ENCODE peak calls at places on chromosomes 2 and 18, in ten cellular contexts. One of them, this sample, is unnamed.

GRCh38 chr2:219522111-219523030 is 8.1 kb downstream of the ASIC4 start:
- DNase-seq in fibroblast of the conjunctiva: no peak
- DNase-seq in GM03348: peak
- DNase-seq in AG04449: peak
- DNase-seq in head of caudate nucleus: no peak
- DNase-seq in right lobe of liver: no peak
- DNase-seq in dermis microvascular lymphatic vessel endothelial cell: no peak
- DNase-seq in activated CD4-positive, alpha-beta T cell treated with anti-CD3 and anti-CD28 coated beads for 24 hours: no peak
- DNase-seq in NCI-H446: no peak
- DNase-seq in OCI-M1: peak
- DNase-seq in this sample: no peak

GRCh38 chr2:85681354-85681728 is 12.8 kb upstream of the GNLY start:
- DNase-seq in fibroblast of the conjunctiva: no peak
- DNase-seq in GM03348: peak
- DNase-seq in AG04449: no peak
- DNase-seq in head of caudate nucleus: no peak
- DNase-seq in right lobe of liver: peak
- DNase-seq in dermis microvascular lymphatic vessel endothelial cell: peak
- DNase-seq in activated CD4-positive, alpha-beta T cell treated with anti-CD3 and anti-CD28 coated beads for 24 hours: no peak
- DNase-seq in NCI-H446: no peak
- DNase-seq in OCI-M1: no peak
- DNase-seq in this sample: no peak

GRCh38 chr2:38178142-38178541 is 102.2 kb upstream of the CYP1B1 start:
- DNase-seq in fibroblast of the conjunctiva: peak
- DNase-seq in GM03348: peak
- DNase-seq in AG04449: no peak
- DNase-seq in head of caudate nucleus: no peak
- DNase-seq in right lobe of liver: peak
- DNase-seq in dermis microvascular lymphatic vessel endothelial cell: no peak
- DNase-seq in activated CD4-positive, alpha-beta T cell treated with anti-CD3 and anti-CD28 coated beads for 24 hours: no peak
- DNase-seq in NCI-H446: no peak
- DNase-seq in OCI-M1: peak
- DNase-seq in this sample: no peak

GRCh38 chr2:119290859-119291587 is 67.4 kb downstream of the STEAP3 start:
- DNase-seq in fibroblast of the conjunctiva: no peak
- DNase-seq in GM03348: peak
- DNase-seq in AG04449: peak
- DNase-seq in head of caudate nucleus: peak
- DNase-seq in right lobe of liver: peak
- DNase-seq in dermis microvascular lymphatic vessel endothelial cell: peak
- DNase-seq in activated CD4-positive, alpha-beta T cell treated with anti-CD3 and anti-CD28 coated beads for 24 hours: peak
- DNase-seq in NCI-H446: peak
- DNase-seq in OCI-M1: peak
- DNase-seq in this sample: peak

GRCh38 chr2:73890301-73891092 is 2.3 kb upstream of the ACTG2 start:
- DNase-seq in fibroblast of the conjunctiva: no peak
- DNase-seq in GM03348: no peak
- DNase-seq in AG04449: no peak
- DNase-seq in head of caudate nucleus: no peak
- DNase-seq in right lobe of liver: no peak
- DNase-seq in dermis microvascular lymphatic vessel endothelial cell: no peak
- DNase-seq in activated CD4-positive, alpha-beta T cell treated with anti-CD3 and anti-CD28 coated beads for 24 hours: no peak
- DNase-seq in NCI-H446: no peak
- DNase-seq in OCI-M1: no peak
- DNase-seq in this sample: no peak

GRCh38 chr18:74694436-74694835 is 96.8 kb downstream of the ZNF407 start:
- DNase-seq in fibroblast of the conjunctiva: no peak
- DNase-seq in GM03348: no peak
- DNase-seq in AG04449: no peak
- DNase-seq in head of caudate nucleus: no peak
- DNase-seq in right lobe of liver: no peak
- DNase-seq in dermis microvascular lymphatic vessel endothelial cell: no peak
- DNase-seq in activated CD4-positive, alpha-beta T cell treated with anti-CD3 and anti-CD28 coated beads for 24 hours: no peak
- DNase-seq in NCI-H446: no peak
- DNase-seq in OCI-M1: no peak
- DNase-seq in this sample: no peak

GRCh38 chr2:109185338-109185737 is 56.3 kb downstream of the SH3RF3 start:
- DNase-seq in fibroblast of the conjunctiva: peak
- DNase-seq in GM03348: peak
- DNase-seq in AG04449: no peak
- DNase-seq in head of caudate nucleus: no peak
- DNase-seq in right lobe of liver: peak
- DNase-seq in dermis microvascular lymphatic vessel endothelial cell: no peak
- DNase-seq in activated CD4-positive, alpha-beta T cell treated with anti-CD3 and anti-CD28 coated beads for 24 hours: no peak
- DNase-seq in NCI-H446: peak
- DNase-seq in OCI-M1: no peak
- DNase-seq in this sample: no peak

GRCh38 chr2:26880910-26881435 is 33.0 kb downstream of the DPYSL5 start:
- DNase-seq in fibroblast of the conjunctiva: no peak
- DNase-seq in GM03348: no peak
- DNase-seq in AG04449: no peak
- DNase-seq in head of caudate nucleus: no peak
- DNase-seq in right lobe of liver: no peak
- DNase-seq in dermis microvascular lymphatic vessel endothelial cell: no peak
- DNase-seq in activated CD4-positive, alpha-beta T cell treated with anti-CD3 and anti-CD28 coated beads for 24 hours: no peak
- DNase-seq in NCI-H446: no peak
- DNase-seq in OCI-M1: no peak
- DNase-seq in this sample: peak

GRCh38 chr2:46508312-46508711 is 28.9 kb downstream of the TMEM247 start:
- DNase-seq in fibroblast of the conjunctiva: no peak
- DNase-seq in GM03348: no peak
- DNase-seq in AG04449: no peak
- DNase-seq in head of caudate nucleus: no peak
- DNase-seq in right lobe of liver: no peak
- DNase-seq in dermis microvascular lymphatic vessel endothelial cell: no peak
- DNase-seq in activated CD4-positive, alpha-beta T cell treated with anti-CD3 and anti-CD28 coated beads for 24 hours: no peak
- DNase-seq in NCI-H446: no peak
- DNase-seq in OCI-M1: no peak
- DNase-seq in this sample: no peak

GRCh38 chr2:80363330-80363729 is 58.8 kb upstream of the LRRTM1 start:
- DNase-seq in fibroblast of the conjunctiva: no peak
- DNase-seq in GM03348: no peak
- DNase-seq in AG04449: no peak
- DNase-seq in head of caudate nucleus: no peak
- DNase-seq in right lobe of liver: no peak
- DNase-seq in dermis microvascular lymphatic vessel endothelial cell: no peak
- DNase-seq in activated CD4-positive, alpha-beta T cell treated with anti-CD3 and anti-CD28 coated beads for 24 hours: no peak
- DNase-seq in NCI-H446: no peak
- DNase-seq in OCI-M1: no peak
- DNase-seq in this sample: no peak

GRCh38 chr2:72154386-72154785 is 6.7 kb upstream of the CYP26B1 start:
- DNase-seq in fibroblast of the conjunctiva: no peak
- DNase-seq in GM03348: no peak
- DNase-seq in AG04449: no peak
- DNase-seq in head of caudate nucleus: no peak
- DNase-seq in right lobe of liver: no peak
- DNase-seq in dermis microvascular lymphatic vessel endothelial cell: no peak
- DNase-seq in activated CD4-positive, alpha-beta T cell treated with anti-CD3 and anti-CD28 coated beads for 24 hours: no peak
- DNase-seq in NCI-H446: no peak
- DNase-seq in OCI-M1: no peak
- DNase-seq in this sample: peak

GRCh38 chr18:40935423-40935822 is 1019.6 kb upstream of the PIK3C3 start:
- DNase-seq in fibroblast of the conjunctiva: no peak
- DNase-seq in GM03348: no peak
- DNase-seq in AG04449: no peak
- DNase-seq in head of caudate nucleus: no peak
- DNase-seq in right lobe of liver: no peak
- DNase-seq in dermis microvascular lymphatic vessel endothelial cell: no peak
- DNase-seq in activated CD4-positive, alpha-beta T cell treated with anti-CD3 and anti-CD28 coated beads for 24 hours: no peak
- DNase-seq in NCI-H446: no peak
- DNase-seq in OCI-M1: peak
- DNase-seq in this sample: no peak

GRCh38 chr18:11947214-11948119 is 33.8 kb upstream of the IMPA2 start:
- DNase-seq in fibroblast of the conjunctiva: peak
- DNase-seq in GM03348: peak
- DNase-seq in AG04449: peak
- DNase-seq in head of caudate nucleus: peak
- DNase-seq in right lobe of liver: peak
- DNase-seq in dermis microvascular lymphatic vessel endothelial cell: peak
- DNase-seq in activated CD4-positive, alpha-beta T cell treated with anti-CD3 and anti-CD28 coated beads for 24 hours: peak
- DNase-seq in NCI-H446: no peak
- DNase-seq in OCI-M1: peak
- DNase-seq in this sample: peak

GRCh38 chr2:74576830-74577229 is 22.3 kb downstream of the DOK1 start:
- DNase-seq in fibroblast of the conjunctiva: peak
- DNase-seq in GM03348: peak
- DNase-seq in AG04449: no peak
- DNase-seq in head of caudate nucleus: no peak
- DNase-seq in right lobe of liver: no peak
- DNase-seq in dermis microvascular lymphatic vessel endothelial cell: no peak
- DNase-seq in activated CD4-positive, alpha-beta T cell treated with anti-CD3 and anti-CD28 coated beads for 24 hours: no peak
- DNase-seq in NCI-H446: peak
- DNase-seq in OCI-M1: peak
- DNase-seq in this sample: no peak

GRCh38 chr18:43350176-43350575 is 72.9 kb upstream of the SYT4 start:
- DNase-seq in fibroblast of the conjunctiva: no peak
- DNase-seq in GM03348: no peak
- DNase-seq in AG04449: no peak
- DNase-seq in head of caudate nucleus: no peak
- DNase-seq in right lobe of liver: no peak
- DNase-seq in dermis microvascular lymphatic vessel endothelial cell: no peak
- DNase-seq in activated CD4-positive, alpha-beta T cell treated with anti-CD3 and anti-CD28 coated beads for 24 hours: no peak
- DNase-seq in NCI-H446: peak
- DNase-seq in OCI-M1: no peak
- DNase-seq in this sample: no peak

This sample was measured in H1.